ENCODE peak calls at places on chromosomes 4 and X, in six cellular contexts. B is H1, D is GM12892, V is HepG2, W is GM12878, U is K562. O is an unnamed sample.

GRCh38 chr4:61273237-61273636 is 73.1 kb downstream of the ADGRL3 start:
- DNase-seq in B (no peak), D (no peak), V (no peak), W (no peak), U (no peak), O (no peak)

GRCh38 chrX:40260123-40260751 is 162.5 kb upstream of the BCOR start:
- DNase-seq in B (no peak), D (no peak), V (no peak), W (no peak), U (peak; percentile 34), O (no peak)

GRCh38 chrX:37599735-37600134 is 28.3 kb downstream of the LANCL3 start:
- DNase-seq in B (no peak), D (no peak), V (no peak), W (no peak), U (no peak), O (no peak)

GRCh38 chrX:108735680-108736508 is 469 bp downstream of the IRS4 start:
- DNase-seq in B (no peak), D (no peak), V (no peak), W (no peak), U (no peak), O (no peak)

GRCh38 chr4:38957947-38958346 is 74.3 kb downstream of the TMEM156 start:
- DNase-seq in B (no peak), D (no peak), V (no peak), W (no peak), U (no peak), O (no peak)

GRCh38 chr4:185817403-185817818 is 5.4 kb upstream of the SORBS2 start:
- DNase-seq in B (no peak), D (no peak), V (peak; percentile 45), W (no peak), U (no peak), O (no peak)

GRCh38 chrX:120428309-120428708 is 40.8 kb downstream of the LAMP2 start:
- DNase-seq in B (no peak), D (no peak), V (no peak), W (no peak), U (no peak), O (no peak)

GRCh38 chr4:20253799-20254409 is 2.2 kb downstream of the SLIT2 start:
- DNase-seq in B (no peak), D (peak; percentile 19), V (no peak), W (no peak), U (no peak), O (peak; percentile 11)

GRCh38 chr4:10734697-10735096 is 50.1 kb upstream of the CLNK start:
- DNase-seq in B (no peak), D (no peak), V (no peak), W (no peak), U (no peak), O (no peak)
- TF ChIP-seq TAF1 in B (no peak), D (no peak), V (no peak), W (no peak), U (no peak), O (no peak)

GRCh38 chr4:80717204-80717603 is 313.3 kb upstream of the BMP3 start:
- DNase-seq in B (no peak), D (no peak), V (no peak), W (no peak), U (no peak), O (no peak)
- TF ChIP-seq POLR2AphosphoS5 in B (no peak), D (no peak), V (no peak), W (no peak), U (no peak), O (no peak)

GRCh38 chr4:16225996-16226815 is at the start of gene TAPT1:
- DNase-seq in B (no peak), D (peak; percentile 65), V (no peak), W (no peak), U (peak; percentile 80), O (peak; percentile 69)

GRCh38 chr4:16224669-16225068 is 1.6 kb downstream of the TAPT1 start:
- DNase-seq in B (no peak), D (no peak), V (no peak), W (no peak), U (no peak), O (no peak)

GRCh38 chr4:16225139-16225538 is 1.1 kb downstream of the TAPT1 start:
- DNase-seq in B (no peak), D (no peak), V (no peak), W (no peak), U (no peak), O (no peak)

GRCh38 chr4:16226816-16227461 is 668 bp upstream of the TAPT1 start:
- DNase-seq in B (no peak), D (peak; percentile 27), V (peak; percentile 35), W (no peak), U (peak; percentile 67), O (peak; percentile 23)

GRCh38 chr4:16225681-16225995 is 633 bp downstream of the TAPT1 start:
- DNase-seq in B (no peak), D (no peak), V (no peak), W (no peak), U (no peak), O (no peak)
- TF ChIP-seq POLR2A in B (no peak), D (no peak), V (no peak), W (no peak), U (no peak), O (no peak)

GRCh38 chrX:110671068-110671803 is 124.4 kb downstream of the CHRDL1 start:
- DNase-seq in B (no peak), D (no peak), V (no peak), W (peak; percentile 8), U (peak; percentile 1), O (no peak)
- TF ChIP-seq TAF1 in B (no peak), D (no peak), V (no peak), W (no peak), U (no peak), O (no peak)

GRCh38 chr4:130026185-130026584 is 930.2 kb downstream of the C4orf33 start:
- DNase-seq in B (peak; percentile 96), D (no peak), V (no peak), W (no peak), U (no peak), O (no peak)
- TF ChIP-seq POLR2AphosphoS5 in B (peak; percentile 56), D (no peak), V (no peak), W (no peak), U (no peak), O (no peak)

DNA sequence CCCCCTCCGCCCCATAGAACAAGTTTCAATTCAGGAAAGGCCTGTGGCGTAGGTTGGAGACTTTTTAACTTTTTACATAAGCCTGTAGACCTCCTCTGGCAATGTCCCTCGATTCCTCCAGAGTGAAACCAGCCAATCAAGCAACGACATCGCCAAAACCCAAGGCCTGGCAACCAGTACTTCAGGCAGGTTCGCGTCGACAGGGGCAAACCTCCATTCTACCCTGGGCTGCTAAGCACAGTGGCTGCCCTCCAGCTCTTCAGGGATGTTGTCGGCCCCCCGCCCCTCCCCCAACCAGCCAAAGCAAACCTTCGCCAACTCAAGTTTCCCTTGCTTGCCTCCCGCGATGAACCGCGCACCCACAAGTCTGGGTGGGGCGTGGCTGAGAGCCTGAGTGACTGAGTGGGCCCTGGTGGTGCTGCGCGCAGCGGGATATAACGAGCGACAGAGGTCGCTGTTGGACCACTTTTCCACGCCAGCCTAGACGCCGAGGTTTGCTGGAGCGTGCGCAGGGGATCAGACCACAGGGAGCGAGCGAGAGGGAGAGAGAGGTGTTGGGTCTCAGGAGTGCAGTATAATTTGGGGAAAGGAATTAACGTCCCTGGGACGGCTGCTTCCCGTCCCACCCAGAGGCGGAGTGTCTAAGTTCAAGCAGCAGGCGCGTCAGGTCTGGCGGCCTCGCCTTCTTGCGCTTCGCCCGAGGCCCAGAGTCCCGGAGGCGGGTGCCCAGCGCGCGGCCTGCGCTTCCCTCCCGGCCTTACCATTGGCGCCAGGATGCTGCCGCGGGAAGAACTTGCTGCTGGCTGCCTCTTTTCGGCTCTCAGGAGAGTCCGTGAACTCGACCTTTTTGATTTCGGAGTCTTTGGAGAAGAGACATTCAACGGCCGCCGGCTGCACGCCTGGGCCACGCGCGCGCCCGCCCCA is 9.0 kb upstream of the PITX2 start:
- DNase-seq in B (no peak), D (peak; percentile 59), V (peak; percentile 54), W (no peak), U (peak; percentile 72), O (peak; percentile 81)
- TF ChIP-seq POLR2A in B (no peak), D (no peak), V (no peak), W (no peak), U (no peak), O (no peak)

GRCh38 chr4:146490106-146490505 is 31.6 kb downstream of the SLC10A7 start:
- DNase-seq in B (no peak), D (no peak), V (no peak), W (no peak), U (no peak), O (no peak)

GRCh38 chr4:146494143-146494542 is 27.6 kb downstream of the SLC10A7 start:
- DNase-seq in B (no peak), D (no peak), V (no peak), W (no peak), U (no peak), O (no peak)

GRCh38 chr4:146500216-146500615 is 21.5 kb downstream of the SLC10A7 start:
- DNase-seq in B (no peak), D (no peak), V (no peak), W (no peak), U (no peak), O (no peak)

DNA sequence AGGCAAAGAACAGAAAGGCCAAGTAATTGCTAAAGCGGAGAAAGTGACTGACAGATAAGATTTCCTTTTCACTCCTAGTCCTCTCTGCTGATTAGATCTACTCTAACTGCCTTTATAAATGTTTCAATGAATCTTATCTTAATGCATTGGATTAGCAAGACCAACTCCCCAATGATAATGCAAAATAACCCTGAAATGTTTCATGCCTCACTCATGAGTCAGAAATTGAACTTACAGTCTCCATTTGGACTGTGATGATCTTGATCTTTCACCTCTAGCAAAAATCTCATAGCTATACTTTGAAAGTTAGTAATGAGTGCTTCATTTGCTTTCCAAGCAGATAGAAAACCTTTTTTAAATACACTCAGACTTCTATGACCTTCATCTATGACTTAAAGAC is 26.5 kb downstream of the SLC10A7 start:
- DNase-seq in B (no peak), D (no peak), V (peak; percentile 1), W (no peak), U (no peak), O (no peak)
- TF ChIP-seq TAF1 in B (no peak), D (no peak), V (no peak), W (no peak), U (no peak), O (no peak)

GRCh38 chr4:76659103-76659490 is 224.1 kb downstream of the SHROOM3 start:
- DNase-seq in B (no peak), D (no peak), V (no peak), W (no peak), U (no peak), O (no peak)

GRCh38 chr4:76657443-76657842 is 222.4 kb downstream of the SHROOM3 start:
- DNase-seq in B (no peak), D (no peak), V (no peak), W (no peak), U (no peak), O (no peak)

GRCh38 chr4:76654796-76655195 is 219.8 kb downstream of the SHROOM3 start:
- DNase-seq in B (no peak), D (no peak), V (no peak), W (no peak), U (no peak), O (no peak)

GRCh38 chr4:76655566-76656479 is 220.8 kb downstream of the SHROOM3 start:
- DNase-seq in B (no peak), D (no peak), V (no peak), W (no peak), U (no peak), O (no peak)

GRCh38 chr4:76658231-76659102 is 223.4 kb downstream of the SHROOM3 start:
- DNase-seq in B (no peak), D (no peak), V (no peak), W (no peak), U (no peak), O (no peak)
- TF ChIP-seq POLR2AphosphoS5 in B (no peak), D (no peak), V (no peak), W (no peak), U (no peak), O (no peak)